ENCODE peak calls at places on chromosomes 1 and 21, in eight cellular contexts. I is fibroblast of pulmonary artery, V is cardiac fibroblast, Q is progenitor cell of endocrine pancreas, R is adrenal gland, O is pancreas, F is activated B cell treated with CpG ODN at 0.5 μM for 24 hours, A is foreskin fibroblast. P is an unnamed sample.

GRCh38 chr1:1332774-1333480 is 1.8 kb downstream of the TAS1R3 start:
- DNase-seq in I (no peak), V (no peak), Q (no peak), R (no peak), O (no peak), F (no peak), A (no peak), P (no peak)

GRCh38 chr1:204443871-204444581 is 32.4 kb upstream of the PPP1R15B start:
- DNase-seq in I (peak; percentile 55), V (peak; percentile 39), Q (no peak), R (no peak), O (no peak), F (no peak), A (no peak), P (no peak)

GRCh38 chr1:55376894-55377293 is 161.7 kb upstream of the USP24 start:
- DNase-seq in I (no peak), V (no peak), Q (no peak), R (no peak), O (no peak), F (no peak), A (no peak), P (no peak)

GRCh38 chr1:199612976-199613774 is 414.3 kb upstream of the NR5A2 start:
- DNase-seq in I (peak; percentile 13), V (peak; percentile 18), Q (no peak), R (no peak), O (no peak), F (no peak), A (peak; percentile 18), P (no peak)

GRCh38 chr1:92822907-92823306 is 8.9 kb upstream of the RPL5 start:
- DNase-seq in I (peak; percentile 79), V (peak; percentile 73), Q (no peak), R (peak; percentile 61), O (no peak), F (no peak), A (peak; percentile 76), P (no peak)

GRCh38 chr1:205042911-205043806 is at the start of gene CNTN2:
- DNase-seq in I (no peak), V (no peak), Q (no peak), R (no peak), O (no peak), F (no peak), A (no peak), P (no peak)

GRCh38 chr1:238018214-238018613 is 127.5 kb upstream of the ZP4 start:
- DNase-seq in I (no peak), V (no peak), Q (no peak), R (no peak), O (no peak), F (no peak), A (no peak), P (no peak)

GRCh38 chr1:30732277-30732996 is 9.1 kb upstream of the MATN1 start:
- DNase-seq in I (no peak), V (peak; percentile 9), Q (no peak), R (no peak), O (no peak), F (no peak), A (no peak), P (no peak)

GRCh38 chr1:34371829-34372532 is 195.3 kb downstream of the C1orf94 start:
- DNase-seq in I (no peak), V (no peak), Q (no peak), R (no peak), O (no peak), F (no peak), A (no peak), P (no peak)

GRCh38 chr1:35115459-35116383 is 36.5 kb downstream of the ZMYM1 start:
- DNase-seq in I (no peak), V (peak; percentile 57), Q (no peak), R (no peak), O (no peak), F (no peak), A (no peak), P (no peak)

DNA sequence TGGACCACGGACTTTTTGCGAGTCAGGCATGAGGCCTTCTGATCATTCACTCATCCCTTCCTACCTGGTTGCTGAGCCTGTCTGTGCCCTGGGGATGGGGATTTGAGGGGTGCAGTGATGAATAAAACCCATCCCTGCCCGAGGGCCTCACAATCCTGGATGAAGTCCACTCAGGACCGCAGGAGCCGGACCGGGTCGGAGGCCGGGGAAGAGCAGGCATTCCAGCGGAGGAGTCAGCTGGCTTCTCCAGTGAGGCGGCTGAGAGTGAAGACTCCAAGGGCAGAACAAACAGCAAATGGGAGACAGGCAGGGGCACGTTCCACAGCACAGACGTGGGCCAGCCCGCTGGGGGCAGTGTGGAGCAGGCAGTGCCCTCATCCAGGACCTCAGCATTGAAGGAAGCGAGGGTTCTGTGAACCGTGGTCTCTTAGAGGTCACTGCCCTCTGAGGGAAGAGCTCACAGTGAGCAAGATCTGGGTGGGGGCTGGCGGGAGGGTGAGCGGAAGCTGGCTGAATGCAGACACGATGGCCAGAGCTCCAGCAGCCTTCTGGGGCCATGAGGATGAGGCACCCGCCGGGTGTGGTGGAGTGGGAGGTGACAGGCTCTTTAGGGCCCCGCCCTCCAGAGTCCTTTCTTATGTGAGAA is 10.9 kb upstream of the LRRC3 start:
- DNase-seq in I (no peak), V (no peak), Q (no peak), R (no peak), O (no peak), F (no peak), A (no peak), P (no peak)
- TF ChIP-seq CTCF in I (peak; percentile 16), V (peak; percentile 13), Q (peak; percentile 35), R (no peak), O (no peak), F (no peak), A (no peak), P (no peak)

DNA sequence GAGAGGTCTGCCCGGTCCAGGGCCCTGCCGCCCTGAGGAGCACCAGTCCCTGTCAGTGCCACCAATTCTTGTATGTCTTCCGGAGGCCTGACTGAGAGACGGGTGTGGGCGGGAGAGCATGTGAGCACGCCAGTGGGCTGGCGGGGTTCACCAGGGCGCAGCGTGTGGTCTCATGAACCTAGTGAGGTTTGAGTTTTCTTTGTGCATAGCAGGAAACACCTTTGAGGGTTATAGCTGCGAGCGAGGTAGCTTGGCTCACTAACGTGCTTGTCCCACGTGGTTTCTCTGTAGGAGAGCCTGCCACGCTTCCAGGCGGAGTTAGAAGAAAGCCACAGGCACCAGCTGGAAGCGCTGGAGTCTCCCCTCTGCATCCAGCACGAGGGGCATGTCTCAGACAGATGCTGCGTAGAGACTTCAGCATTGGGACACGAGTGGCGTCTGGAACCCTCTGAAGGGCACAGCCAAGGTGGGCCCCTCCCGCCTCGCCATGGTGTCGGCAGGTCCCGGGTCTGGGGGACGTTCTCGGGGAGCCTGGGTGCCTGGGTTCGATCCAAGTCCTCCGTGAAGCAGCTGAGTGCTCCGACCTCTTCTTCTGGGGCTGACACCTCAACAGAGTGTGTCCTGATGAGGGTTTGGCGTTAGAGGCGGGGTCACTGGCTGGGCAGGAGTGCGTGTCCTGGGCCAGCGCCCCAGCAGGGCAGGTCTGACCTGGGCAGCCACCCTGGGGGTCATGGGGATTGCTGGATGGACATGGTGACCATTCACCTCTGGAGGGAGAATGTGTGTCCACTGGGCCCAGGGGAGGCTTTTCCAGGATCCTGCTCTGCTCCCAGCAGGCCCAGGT is 31.4 kb downstream of the PCNT start:
- DNase-seq in I (no peak), V (no peak), Q (no peak), R (no peak), O (no peak), F (no peak), A (no peak), P (no peak)
- TF ChIP-seq CTCF in I (no peak), V (no peak), Q (no peak), R (no peak), O (no peak), F (no peak), A (no peak), P (no peak)

GRCh38 chr1:214660190-214660589 is 57.2 kb downstream of the CENPF start:
- DNase-seq in I (no peak), V (no peak), Q (no peak), R (no peak), O (no peak), F (no peak), A (no peak), P (no peak)

GRCh38 chr1:214660900-214661299 is 57.9 kb downstream of the CENPF start:
- DNase-seq in I (peak; percentile 84), V (peak; percentile 75), Q (peak; percentile 13), R (peak; percentile 92), O (no peak), F (no peak), A (peak; percentile 81), P (no peak)

GRCh38 chr1:214658175-214658574 is 55.2 kb downstream of the CENPF start:
- DNase-seq in I (no peak), V (no peak), Q (no peak), R (no peak), O (no peak), F (no peak), A (no peak), P (no peak)

GRCh38 chr1:214657299-214657698 is 54.3 kb downstream of the CENPF start:
- DNase-seq in I (no peak), V (no peak), Q (no peak), R (no peak), O (no peak), F (no peak), A (no peak), P (no peak)

DNA sequence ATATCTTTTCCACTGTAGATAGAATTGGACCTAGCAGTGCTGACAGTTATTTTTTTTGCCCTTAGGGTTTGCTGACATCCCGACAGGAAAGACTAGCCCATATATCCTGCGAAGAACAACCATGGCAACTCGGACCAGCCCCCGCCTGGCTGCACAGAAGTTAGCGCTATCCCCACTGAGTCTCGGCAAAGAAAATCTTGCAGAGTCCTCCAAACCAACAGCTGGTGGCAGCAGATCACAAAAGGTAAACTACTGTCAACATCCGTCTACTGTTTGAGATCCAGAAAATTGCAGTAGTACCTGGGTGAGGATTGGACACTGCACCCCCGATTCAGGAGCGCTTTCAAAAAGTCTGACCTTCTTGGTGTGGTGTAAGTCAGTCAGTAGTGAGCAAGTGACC is 55.8 kb downstream of the CENPF start:
- DNase-seq in I (peak; percentile 48), V (peak; percentile 47), Q (no peak), R (peak; percentile 68), O (no peak), F (no peak), A (peak; percentile 12), P (no peak)
- TF ChIP-seq CTCF in I (peak; percentile 47), V (peak; percentile 36), Q (peak; percentile 52), R (peak; percentile 64), O (no peak), F (no peak), A (peak; percentile 59), P (no peak)

GRCh38 chr1:163361123-163361934 is 39.6 kb downstream of the NUF2 start:
- DNase-seq in I (peak; percentile 22), V (peak; percentile 36), Q (peak; percentile 8), R (no peak), O (no peak), F (no peak), A (no peak), P (no peak)
- TF ChIP-seq CTCF in I (peak; percentile 59), V (peak; percentile 45), Q (peak; percentile 66), R (peak; percentile 26), O (no peak), F (no peak), A (peak; percentile 43), P (no peak)

GRCh38 chr1:117339866-117340357 is 27.3 kb upstream of the MAN1A2 start:
- DNase-seq in I (peak; percentile 70), V (peak; percentile 59), Q (no peak), R (peak; percentile 60), O (no peak), F (no peak), A (peak; percentile 51), P (no peak)
- TF ChIP-seq CTCF in I (peak; percentile 1), V (no peak), Q (peak; percentile 15), R (no peak), O (no peak), F (no peak), A (no peak), P (no peak)

GRCh38 chr1:150532860-150533259 is 16.3 kb upstream of the ADAMTSL4 start:
- DNase-seq in I (no peak), V (no peak), Q (no peak), R (no peak), O (no peak), F (no peak), A (no peak), P (no peak)
- TF ChIP-seq CTCF in I (no peak), V (no peak), Q (peak; percentile 3), R (no peak), O (peak; percentile 9), F (no peak), A (no peak), P (no peak)